ENCODE peak calls at places on chromosomes 11 and 22, in eight cellular contexts. One of them, this sample, is unnamed.
A peak's percentile ranks its signal among the peaks of the same experiment; 100 is the strongest.

GRCh38 chr11:8593935-8594909 is at the start of gene STK33:
- DNase-seq in non-pigmented ciliary epithelial cell: no peak
- DNase-seq in stimulated activated CD4-positive, alpha-beta T cell treated with anti-CD3 and anti-CD28 coated beads, Interleukin-4, amount 100 ng/mL, for 1 hour: peak; percentile 29
- DNase-seq in stimulated activated CD8-positive, alpha-beta memory T cell treated with anti-CD3 and anti-CD28 coated beads, Interleukin-7, amount 100 ng/mL, for 24 hours: peak; percentile 28
- DNase-seq in BJ: no peak
- DNase-seq in prostate gland: no peak
- DNase-seq in activated T-cell treated with anti-CD3 and anti-CD28 coated beads, Interleukin-2, amount 50 U/mL, for 24 hours: peak; percentile 53
- DNase-seq in substantia nigra: no peak
- DNase-seq in this sample: peak; percentile 55

GRCh38 chr22:48398181-48398905 is 1429.3 kb downstream of the BRD1 start:
- DNase-seq in non-pigmented ciliary epithelial cell: no peak
- DNase-seq in stimulated activated CD4-positive, alpha-beta T cell treated with anti-CD3 and anti-CD28 coated beads, Interleukin-4, amount 100 ng/mL, for 1 hour: no peak
- DNase-seq in stimulated activated CD8-positive, alpha-beta memory T cell treated with anti-CD3 and anti-CD28 coated beads, Interleukin-7, amount 100 ng/mL, for 24 hours: no peak
- DNase-seq in BJ: no peak
- DNase-seq in prostate gland: no peak
- DNase-seq in activated T-cell treated with anti-CD3 and anti-CD28 coated beads, Interleukin-2, amount 50 U/mL, for 24 hours: no peak
- DNase-seq in substantia nigra: no peak
- DNase-seq in this sample: no peak

GRCh38 chr11:64650923-64651523 is 60.0 kb downstream of the SLC22A12 start:
- DNase-seq in non-pigmented ciliary epithelial cell: no peak
- DNase-seq in stimulated activated CD4-positive, alpha-beta T cell treated with anti-CD3 and anti-CD28 coated beads, Interleukin-4, amount 100 ng/mL, for 1 hour: no peak
- DNase-seq in stimulated activated CD8-positive, alpha-beta memory T cell treated with anti-CD3 and anti-CD28 coated beads, Interleukin-7, amount 100 ng/mL, for 24 hours: no peak
- DNase-seq in BJ: no peak
- DNase-seq in prostate gland: no peak
- DNase-seq in activated T-cell treated with anti-CD3 and anti-CD28 coated beads, Interleukin-2, amount 50 U/mL, for 24 hours: no peak
- DNase-seq in substantia nigra: no peak
- DNase-seq in this sample: no peak

GRCh38 chr22:44758354-44758969 is 6.1 kb downstream of the ARHGAP8 start:
- DNase-seq in non-pigmented ciliary epithelial cell: peak; percentile 13
- DNase-seq in stimulated activated CD4-positive, alpha-beta T cell treated with anti-CD3 and anti-CD28 coated beads, Interleukin-4, amount 100 ng/mL, for 1 hour: no peak
- DNase-seq in stimulated activated CD8-positive, alpha-beta memory T cell treated with anti-CD3 and anti-CD28 coated beads, Interleukin-7, amount 100 ng/mL, for 24 hours: no peak
- DNase-seq in BJ: no peak
- DNase-seq in prostate gland: no peak
- DNase-seq in activated T-cell treated with anti-CD3 and anti-CD28 coated beads, Interleukin-2, amount 50 U/mL, for 24 hours: no peak
- DNase-seq in substantia nigra: no peak
- DNase-seq in this sample: no peak

GRCh38 chr11:35488117-35488516 is 37.3 kb downstream of the PAMR1 start:
- DNase-seq in non-pigmented ciliary epithelial cell: no peak
- DNase-seq in stimulated activated CD4-positive, alpha-beta T cell treated with anti-CD3 and anti-CD28 coated beads, Interleukin-4, amount 100 ng/mL, for 1 hour: no peak
- DNase-seq in stimulated activated CD8-positive, alpha-beta memory T cell treated with anti-CD3 and anti-CD28 coated beads, Interleukin-7, amount 100 ng/mL, for 24 hours: no peak
- DNase-seq in BJ: no peak
- DNase-seq in prostate gland: no peak
- DNase-seq in activated T-cell treated with anti-CD3 and anti-CD28 coated beads, Interleukin-2, amount 50 U/mL, for 24 hours: no peak
- DNase-seq in substantia nigra: no peak
- DNase-seq in this sample: no peak

GRCh38 chr11:95095858-95096587 is 6.4 kb downstream of the ENDOD1 start:
- DNase-seq in non-pigmented ciliary epithelial cell: no peak
- DNase-seq in stimulated activated CD4-positive, alpha-beta T cell treated with anti-CD3 and anti-CD28 coated beads, Interleukin-4, amount 100 ng/mL, for 1 hour: no peak
- DNase-seq in stimulated activated CD8-positive, alpha-beta memory T cell treated with anti-CD3 and anti-CD28 coated beads, Interleukin-7, amount 100 ng/mL, for 24 hours: no peak
- DNase-seq in BJ: no peak
- DNase-seq in prostate gland: no peak
- DNase-seq in activated T-cell treated with anti-CD3 and anti-CD28 coated beads, Interleukin-2, amount 50 U/mL, for 24 hours: no peak
- DNase-seq in substantia nigra: no peak
- DNase-seq in this sample: no peak

GRCh38 chr22:22927196-22927887 is 39.7 kb downstream of the IGLL5 start:
- DNase-seq in non-pigmented ciliary epithelial cell: no peak
- DNase-seq in stimulated activated CD4-positive, alpha-beta T cell treated with anti-CD3 and anti-CD28 coated beads, Interleukin-4, amount 100 ng/mL, for 1 hour: no peak
- DNase-seq in stimulated activated CD8-positive, alpha-beta memory T cell treated with anti-CD3 and anti-CD28 coated beads, Interleukin-7, amount 100 ng/mL, for 24 hours: no peak
- DNase-seq in BJ: no peak
- DNase-seq in prostate gland: no peak
- DNase-seq in activated T-cell treated with anti-CD3 and anti-CD28 coated beads, Interleukin-2, amount 50 U/mL, for 24 hours: no peak
- DNase-seq in substantia nigra: no peak
- DNase-seq in this sample: no peak

GRCh38 chr11:14455648-14456430 is 43.8 kb downstream of the COPB1 start:
- DNase-seq in non-pigmented ciliary epithelial cell: no peak
- DNase-seq in stimulated activated CD4-positive, alpha-beta T cell treated with anti-CD3 and anti-CD28 coated beads, Interleukin-4, amount 100 ng/mL, for 1 hour: no peak
- DNase-seq in stimulated activated CD8-positive, alpha-beta memory T cell treated with anti-CD3 and anti-CD28 coated beads, Interleukin-7, amount 100 ng/mL, for 24 hours: no peak
- DNase-seq in BJ: no peak
- DNase-seq in prostate gland: no peak
- DNase-seq in activated T-cell treated with anti-CD3 and anti-CD28 coated beads, Interleukin-2, amount 50 U/mL, for 24 hours: no peak
- DNase-seq in substantia nigra: no peak
- DNase-seq in this sample: no peak

GRCh38 chr11:64750361-64751054 is 6.6 kb upstream of the RASGRP2 start:
- DNase-seq in non-pigmented ciliary epithelial cell: no peak
- DNase-seq in stimulated activated CD4-positive, alpha-beta T cell treated with anti-CD3 and anti-CD28 coated beads, Interleukin-4, amount 100 ng/mL, for 1 hour: no peak
- DNase-seq in stimulated activated CD8-positive, alpha-beta memory T cell treated with anti-CD3 and anti-CD28 coated beads, Interleukin-7, amount 100 ng/mL, for 24 hours: no peak
- DNase-seq in BJ: no peak
- DNase-seq in prostate gland: no peak
- DNase-seq in activated T-cell treated with anti-CD3 and anti-CD28 coated beads, Interleukin-2, amount 50 U/mL, for 24 hours: no peak
- DNase-seq in substantia nigra: no peak
- DNase-seq in this sample: no peak

GRCh38 chr11:118939948-118940598 is 14.3 kb upstream of the BCL9L start:
- DNase-seq in non-pigmented ciliary epithelial cell: no peak
- DNase-seq in stimulated activated CD4-positive, alpha-beta T cell treated with anti-CD3 and anti-CD28 coated beads, Interleukin-4, amount 100 ng/mL, for 1 hour: peak; percentile 68
- DNase-seq in stimulated activated CD8-positive, alpha-beta memory T cell treated with anti-CD3 and anti-CD28 coated beads, Interleukin-7, amount 100 ng/mL, for 24 hours: no peak
- DNase-seq in BJ: no peak
- DNase-seq in prostate gland: no peak
- DNase-seq in activated T-cell treated with anti-CD3 and anti-CD28 coated beads, Interleukin-2, amount 50 U/mL, for 24 hours: peak; percentile 77
- DNase-seq in substantia nigra: no peak
- DNase-seq in this sample: no peak

GRCh38 chr11:109668973-109669634 is 247.1 kb downstream of the C11orf87 start:
- DNase-seq in non-pigmented ciliary epithelial cell: no peak
- DNase-seq in stimulated activated CD4-positive, alpha-beta T cell treated with anti-CD3 and anti-CD28 coated beads, Interleukin-4, amount 100 ng/mL, for 1 hour: no peak
- DNase-seq in stimulated activated CD8-positive, alpha-beta memory T cell treated with anti-CD3 and anti-CD28 coated beads, Interleukin-7, amount 100 ng/mL, for 24 hours: no peak
- DNase-seq in BJ: no peak
- DNase-seq in prostate gland: no peak
- DNase-seq in activated T-cell treated with anti-CD3 and anti-CD28 coated beads, Interleukin-2, amount 50 U/mL, for 24 hours: no peak
- DNase-seq in substantia nigra: no peak
- DNase-seq in this sample: no peak

GRCh38 chr11:122808494-122808893 is 29.8 kb upstream of the CRTAM start:
- DNase-seq in non-pigmented ciliary epithelial cell: peak; percentile 32
- DNase-seq in stimulated activated CD4-positive, alpha-beta T cell treated with anti-CD3 and anti-CD28 coated beads, Interleukin-4, amount 100 ng/mL, for 1 hour: no peak
- DNase-seq in stimulated activated CD8-positive, alpha-beta memory T cell treated with anti-CD3 and anti-CD28 coated beads, Interleukin-7, amount 100 ng/mL, for 24 hours: no peak
- DNase-seq in BJ: no peak
- DNase-seq in prostate gland: no peak
- DNase-seq in activated T-cell treated with anti-CD3 and anti-CD28 coated beads, Interleukin-2, amount 50 U/mL, for 24 hours: no peak
- DNase-seq in substantia nigra: no peak
- DNase-seq in this sample: no peak

This sample was measured in neural crest cell.